ENCODE peak calls at places on chromosomes 13 and 19, in eight cellular contexts. W, D, S, J, Y, X, K and U are unnamed samples.

GRCh38 chr13:27619093-27619705 is 1.1 kb downstream of the LNX2 start:
- DNase-seq in J (no peak), D (no peak), W (peak; percentile 12), Y (no peak), K (no peak), S (no peak), X (no peak), U (no peak)

GRCh38 chr19:49631610-49632192 is 8.2 kb downstream of the RRAS start:
- DNase-seq in X (no peak), W (no peak), J (no peak), Y (no peak), S (no peak), D (no peak), K (no peak), U (no peak)

GRCh38 chr19:3653081-3653795 is 26.6 kb upstream of the CACTIN start:
- DNase-seq in W (no peak), J (no peak), K (no peak), Y (no peak), S (no peak), D (no peak), X (no peak), U (no peak)

GRCh38 chr13:77516342-77516789 is 19.1 kb upstream of the SCEL start:
- DNase-seq in J (no peak), S (no peak), D (no peak), Y (peak; percentile 67), X (peak; percentile 25), K (no peak), W (no peak), U (no peak)

GRCh38 chr13:52405767-52406494 is at the start of gene THSD1:
- DNase-seq in D (no peak), K (peak; percentile 13), Y (peak; percentile 44), W (peak; percentile 11), J (no peak), S (peak; percentile 2), X (peak; percentile 31), U (peak; percentile 44)

GRCh38 chr19:45275370-45275971 is 24.4 kb downstream of the MARK4 start:
- DNase-seq in S (peak; percentile 88), Y (no peak), W (no peak), X (no peak), J (peak; percentile 32), D (no peak), K (no peak), U (no peak)

GRCh38 chr19:1162404-1163282 is 11.4 kb downstream of the SBNO2 start:
- DNase-seq in S (no peak), J (no peak), K (no peak), X (no peak), D (no peak), Y (no peak), W (no peak), U (no peak)

GRCh38 chr19:40089462-40089861 is 1.3 kb downstream of the ZNF780A start:
- DNase-seq in W (no peak), K (peak; percentile 24), D (no peak), X (no peak), Y (no peak), J (no peak), S (no peak), U (no peak)

GRCh38 chr19:31223805-31224534 is 125.3 kb downstream of the TSHZ3 start:
- DNase-seq in Y (no peak), J (no peak), S (no peak), X (no peak), W (no peak), D (no peak), K (no peak), U (no peak)

GRCh38 chr13:24053505-24054251 is 106.8 kb upstream of the SPATA13 start:
- DNase-seq in K (peak; percentile 79), X (peak; percentile 78), D (no peak), W (peak; percentile 65), J (peak; percentile 58), Y (peak; percentile 68), S (peak; percentile 40), U (peak; percentile 78)

GRCh38 chr13:93413972-93414717 is 187.5 kb downstream of the GPC6 start:
- DNase-seq in W (no peak), S (no peak), J (no peak), Y (no peak), X (no peak), K (no peak), D (no peak), U (no peak)

GRCh38 chr13:111508902-111509509 is 188.6 kb downstream of the TEX29 start:
- DNase-seq in W (no peak), D (no peak), J (no peak), S (peak; percentile 78), Y (no peak), X (no peak), K (no peak), U (no peak)

GRCh38 chr13:86856996-86857395 is 814.2 kb upstream of the SLITRK5 start:
- DNase-seq in S (no peak), J (no peak), K (no peak), W (no peak), D (no peak), X (no peak), Y (no peak), U (no peak)

GRCh38 chr13:99367663-99368448 is 60.7 kb upstream of the GPR183 start:
- DNase-seq in K (peak; percentile 78), S (no peak), D (no peak), J (no peak), Y (no peak), W (no peak), X (peak; percentile 46), U (no peak)

GRCh38 chr13:20383058-20383457 is 142.6 kb downstream of the CRYL1 start:
- DNase-seq in S (no peak), D (no peak), K (no peak), Y (no peak), J (no peak), W (no peak), X (no peak), U (no peak)

GRCh38 chr13:45838171-45838745 is 13.3 kb downstream of the SIAH3 start:
- DNase-seq in J (peak; percentile 75), X (no peak), K (no peak), S (no peak), Y (no peak), W (no peak), D (no peak), U (no peak)

GRCh38 chr19:29678484-29679106 is 13.3 kb downstream of the PLEKHF1 start:
- DNase-seq in J (no peak), X (peak; percentile 24), K (no peak), Y (no peak), D (no peak), W (peak; percentile 63), S (no peak), U (no peak)

GRCh38 chr19:42023121-42023942 is 29.3 kb upstream of the ATP1A3 start:
- DNase-seq in J (no peak), Y (no peak), S (no peak), W (no peak), X (peak; percentile 60), K (peak; percentile 18), D (no peak), U (peak; percentile 50)

GRCh38 chr13:100409132-100409531 is 179.5 kb downstream of the GGACT start:
- DNase-seq in J (no peak), K (peak; percentile 23), S (no peak), X (no peak), Y (no peak), D (no peak), W (no peak), U (no peak)

GRCh38 chr19:1266818-1267440 is 2.2 kb upstream of the CIRBP start:
- DNase-seq in S (peak; percentile 12), W (peak; percentile 74), X (peak; percentile 80), Y (no peak), J (no peak), K (peak; percentile 56), D (no peak), U (no peak)

GRCh38 chr13:105979586-105979985 is 555.9 kb downstream of the EFNB2 start:
- DNase-seq in K (no peak), Y (peak; percentile 46), D (no peak), W (no peak), X (no peak), J (no peak), S (no peak), U (no peak)

GRCh38 chr13:93244918-93245280 is 18.3 kb downstream of the GPC6 start:
- DNase-seq in W (no peak), S (no peak), X (no peak), J (no peak), K (no peak), Y (peak; percentile 39), D (no peak), U (no peak)

GRCh38 chr13:98405690-98406344 is 171.1 kb downstream of the STK24 start:
- DNase-seq in Y (no peak), D (no peak), W (no peak), K (no peak), S (peak; percentile 26), J (no peak), X (no peak), U (no peak)

GRCh38 chr13:91240341-91240740 is 107.1 kb upstream of the MIR17HG start:
- DNase-seq in X (no peak), J (no peak), S (no peak), D (no peak), Y (no peak), K (no peak), W (no peak), U (no peak)

GRCh38 chr19:10768369-10768768 is 50.5 kb downstream of the DNM2 start:
- DNase-seq in Y (no peak), K (no peak), D (no peak), W (no peak), S (no peak), J (no peak), X (no peak), U (no peak)

GRCh38 chr13:85738696-85739320 is 60.4 kb downstream of the SLITRK6 start:
- DNase-seq in S (no peak), D (no peak), Y (no peak), K (no peak), J (no peak), X (no peak), W (no peak), U (no peak)

GRCh38 chr19:53906211-53907192 is 2.6 kb upstream of the CACNG7 start:
- DNase-seq in S (no peak), D (no peak), J (no peak), Y (peak; percentile 65), X (peak; percentile 82), W (peak; percentile 22), K (peak; percentile 49), U (peak; percentile 80)

GRCh38 chr19:49491030-49491803 is 3.8 kb downstream of the RPL13A start:
- DNase-seq in Y (no peak), W (no peak), X (no peak), J (no peak), D (no peak), K (no peak), S (no peak), U (no peak)

GRCh38 chr13:112526146-112526853 is 61.7 kb downstream of the TUBGCP3 start:
- DNase-seq in S (no peak), Y (no peak), K (peak; percentile 51), X (no peak), D (no peak), J (no peak), W (no peak), U (no peak)

GRCh38 chr13:113049521-113049941 is 56.1 kb upstream of the F7 start:
- DNase-seq in S (no peak), X (no peak), D (no peak), J (no peak), Y (no peak), K (no peak), W (no peak), U (no peak)

GRCh38 chr13:98324105-98324504 is 147.0 kb upstream of the RNF113B start:
- DNase-seq in Y (no peak), D (no peak), J (no peak), K (no peak), S (no peak), X (no peak), W (no peak), U (no peak)

GRCh38 chr13:100361504-100361903 is 227.1 kb downstream of the GGACT start:
- DNase-seq in S (no peak), X (no peak), J (no peak), W (no peak), K (no peak), D (no peak), Y (no peak), U (no peak)

GRCh38 chr19:12749938-12750521 is 1.6 kb upstream of the BEST2 start:
- DNase-seq in K (no peak), Y (no peak), D (no peak), J (no peak), S (no peak), X (no peak), W (no peak), U (no peak)

GRCh38 chr19:35533822-35534521 is 716 bp downstream of the GAPDHS start:
- DNase-seq in S (no peak), Y (no peak), J (no peak), D (no peak), X (peak; percentile 67), K (peak; percentile 79), W (peak; percentile 22), U (peak; percentile 48)